ENCODE peak calls at places on chromosomes 5 and 9, in six cellular contexts. L is uterus, D is HCT116, C is A549, J is stomach, G is upper lobe of left lung. H is an unnamed sample.

GRCh38 chr9:14524881-14525515 is 168.2 kb downstream of the ZDHHC21 start:
- DNase-seq in G (peak; percentile 51), L (no peak), D (no peak), J (no peak), C (no peak), H (no peak)

GRCh38 chr9:4425358-4426045 is 64.8 kb upstream of the SLC1A1 start:
- DNase-seq in J (no peak), L (no peak), C (peak; percentile 2), G (no peak), D (no peak), H (no peak)

GRCh38 chr5:56319281-56320242 is 86.4 kb upstream of the ANKRD55 start:
- DNase-seq in J (no peak), C (no peak), D (no peak), G (peak; percentile 28), L (peak; percentile 67), H (no peak)

GRCh38 chr9:92489209-92489608 is 6.9 kb upstream of the ASPN start:
- DNase-seq in J (no peak), C (no peak), G (no peak), D (no peak), L (no peak), H (no peak)

GRCh38 chr9:134592819-134593200 is 48.8 kb upstream of the COL5A1 start:
- DNase-seq in C (no peak), G (no peak), J (no peak), D (no peak), L (no peak), H (peak; percentile 24)

GRCh38 chr5:178573216-178573615 is 17.0 kb downstream of the COL23A1 start:
- DNase-seq in G (no peak), J (no peak), L (no peak), C (no peak), D (no peak), H (no peak)

GRCh38 chr5:67203701-67204074 is 7.1 kb upstream of the CD180 start:
- DNase-seq in J (no peak), C (no peak), D (no peak), L (no peak), G (no peak), H (no peak)

GRCh38 chr9:92947268-92948031 is at the start of gene FGD3:
- DNase-seq in C (no peak), D (no peak), G (peak; percentile 37), J (peak; percentile 43), L (no peak), H (peak; percentile 72)

GRCh38 chr9:21580636-21581353 is 98.7 kb upstream of the IFNE start:
- DNase-seq in D (no peak), G (no peak), C (peak; percentile 92), L (no peak), J (peak; percentile 27), H (no peak)

GRCh38 chr5:74192606-74193299 is 447.8 kb downstream of the ENC1 start:
- DNase-seq in D (no peak), L (no peak), J (no peak), C (no peak), G (no peak), H (no peak)

GRCh38 chr9:126592461-126592860 is 21.3 kb upstream of the LMX1B start:
- DNase-seq in L (no peak), D (no peak), J (no peak), G (no peak), C (no peak), H (no peak)

GRCh38 chr9:107542401-107542800 is 52.8 kb upstream of the KLF4 start:
- DNase-seq in J (no peak), G (no peak), L (no peak), D (no peak), C (no peak), H (no peak)

GRCh38 chr9:124040935-124041816 is 29.6 kb downstream of the LHX2 start:
- DNase-seq in D (no peak), G (peak; percentile 60), L (peak; percentile 24), J (peak; percentile 65), C (no peak), H (no peak)

GRCh38 chr9:110936252-110936651 is 102.0 kb downstream of the LPAR1 start:
- DNase-seq in J (no peak), C (no peak), D (no peak), G (no peak), L (no peak), H (no peak)
- H3K4me1 ChIP-seq in J (peaks cover 8% of the 10 kb centered on the region), C (peaks cover 3% of the 10 kb centered on the region), D (no peaks in the 10 kb centered on the region), G (no peaks in the 10 kb centered on the region), L (no peaks in the 10 kb centered on the region), H (no peaks in the 10 kb centered on the region)

DNA sequence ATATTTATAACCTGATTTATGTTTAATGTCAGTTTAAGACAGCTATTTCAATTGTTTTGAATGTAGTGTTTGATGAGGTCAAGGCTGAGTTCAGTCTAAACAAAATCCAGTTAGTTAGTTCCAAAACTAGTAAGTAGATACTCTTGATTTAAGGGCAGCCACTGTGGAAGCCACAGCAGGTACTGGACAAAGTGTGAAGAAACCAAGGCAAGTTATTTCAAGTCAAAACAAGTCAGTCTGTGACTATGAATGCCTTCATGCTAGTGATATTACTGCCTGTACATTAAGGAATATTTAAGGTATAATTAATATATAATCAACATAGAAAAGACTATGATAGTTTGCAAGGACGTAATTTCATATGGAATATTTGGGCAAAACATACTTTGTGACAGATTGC is 362.3 kb downstream of the DMRTA1 start:
- DNase-seq in L (no peak), D (no peak), C (no peak), J (no peak), G (no peak), H (no peak)
- H3K9me3 ChIP-seq in L (no peaks in the 10 kb centered on the region), D (no peaks in the 10 kb centered on the region), C (no peaks in the 10 kb centered on the region), J (peaks cover 3% of the 10 kb centered on the region), G (peaks cover 9% of the 10 kb centered on the region), H (no peaks in the 10 kb centered on the region)

GRCh38 chr9:38016375-38017120 is 52.5 kb downstream of the SHB start:
- DNase-seq in L (peak; percentile 32), G (no peak), C (peak; percentile 53), D (no peak), J (no peak), H (no peak)
- H3K4me1 ChIP-seq in L (peaks cover 13% of the 10 kb centered on the region), G (peaks cover 58% of the 10 kb centered on the region), C (peaks cover 61% of the 10 kb centered on the region), D (peaks cover 47% of the 10 kb centered on the region), J (peaks cover 49% of the 10 kb centered on the region), H (peaks cover 39% of the 10 kb centered on the region)

GRCh38 chr9:40913096-40913719 is 215.3 kb downstream of the FOXD4L6 start:
- DNase-seq in J (no peak), D (no peak), G (no peak), L (no peak), C (no peak), H (no peak)
- H3K9me3 ChIP-seq in J (peaks cover 94% of the 10 kb centered on the region), D (peaks cover 7% of the 10 kb centered on the region), G (peaks cover 95% of the 10 kb centered on the region), L (peaks cover 83% of the 10 kb centered on the region), C (peaks cover 80% of the 10 kb centered on the region), H (peaks cover 9% of the 10 kb centered on the region)

GRCh38 chr5:173004447-173004846 is 20.9 kb downstream of the ATP6V0E1 start:
- DNase-seq in G (no peak), L (no peak), D (no peak), J (no peak), C (no peak), H (no peak)
- H3K4me1 ChIP-seq in G (peaks cover 47% of the 10 kb centered on the region), L (peaks cover 5% of the 10 kb centered on the region), D (peaks cover 12% of the 10 kb centered on the region), J (peaks cover 42% of the 10 kb centered on the region), C (peaks cover 11% of the 10 kb centered on the region), H (peaks cover 9% of the 10 kb centered on the region)

GRCh38 chr5:150918613-150919012 is 13.8 kb upstream of the ZNF300 start:
- DNase-seq in G (no peak), L (no peak), J (no peak), D (no peak), C (no peak), H (no peak)
- H3K9me3 ChIP-seq in G (peaks cover 65% of the 10 kb centered on the region), L (peaks cover 10% of the 10 kb centered on the region), J (peaks cover 67% of the 10 kb centered on the region), D (peaks cover 10% of the 10 kb centered on the region), C (peaks cover 37% of the 10 kb centered on the region), H (no peaks in the 10 kb centered on the region)

GRCh38 chr5:140324834-140325195 is 21.6 kb downstream of the HBEGF start:
- DNase-seq in L (peak; percentile 40), C (no peak), J (no peak), D (no peak), G (peak; percentile 54), H (no peak)
- H3K4me1 ChIP-seq in L (peaks cover 18% of the 10 kb centered on the region), C (peaks cover 47% of the 10 kb centered on the region), J (peaks cover 46% of the 10 kb centered on the region), D (peaks cover 25% of the 10 kb centered on the region), G (peaks cover 46% of the 10 kb centered on the region), H (peaks cover 20% of the 10 kb centered on the region)

GRCh38 chr9:118305371-118305770 is 601.2 kb downstream of the TLR4 start:
- DNase-seq in G (no peak), C (no peak), J (no peak), L (no peak), D (no peak), H (no peak)

GRCh38 chr9:118306773-118307172 is 602.6 kb downstream of the TLR4 start:
- DNase-seq in D (no peak), L (no peak), J (no peak), G (no peak), C (no peak), H (no peak)

GRCh38 chr9:118302721-118303120 is 598.5 kb downstream of the TLR4 start:
- DNase-seq in J (no peak), C (no peak), G (no peak), D (no peak), L (no peak), H (no peak)

GRCh38 chr9:118303216-118303615 is 599.0 kb downstream of the TLR4 start:
- DNase-seq in C (no peak), G (no peak), D (no peak), J (no peak), L (no peak), H (no peak)
- H3K9me3 ChIP-seq in C (no peaks in the 10 kb centered on the region), G (no peaks in the 10 kb centered on the region), D (peaks cover 10% of the 10 kb centered on the region), J (no peaks in the 10 kb centered on the region), L (no peaks in the 10 kb centered on the region), H (no peaks in the 10 kb centered on the region)